ENCODE peak calls at places on chromosomes 6 and 20, in five cellular contexts. K is SHP77 treated with DMSO at 0.1 percent for 48 hours; T is stimulated activated CD4-positive, alpha-beta T cell treated with anti-CD3 and anti-CD28 coated beads, Interleukin-12 subunit alpha, Interleukin-12 subunit beta, amount 100 ng/mL, for 48 hours; Y is activated CD4-positive, alpha-beta T cell treated with anti-CD3 and anti-CD28 coated beads, Interleukin-2, amount 50 U/mL, for 24 hours; S is GM03348. B is an unnamed sample.
A peak's percentile ranks its signal among the peaks of the same experiment; 100 is the strongest.

GRCh38 chr20:34703573-34704176 is 469 bp upstream of the TP53INP2 start:
- DNase-seq in K (no peak), T (no peak), Y (no peak), S (peak; percentile 28), B (no peak)

GRCh38 chr6:132933085-132933484 is 118.7 kb downstream of the RPS12 start:
- DNase-seq in K (no peak), T (no peak), Y (no peak), S (no peak), B (no peak)

GRCh38 chr6:14832427-14832826 is 413.4 kb upstream of the JARID2 start:
- DNase-seq in K (no peak), T (no peak), Y (no peak), S (no peak), B (no peak)

GRCh38 chr6:100382767-100383195 is 81.9 kb downstream of the SIM1 start:
- DNase-seq in K (no peak), T (no peak), Y (no peak), S (no peak), B (no peak)

GRCh38 chr20:50439539-50440453 is 70.4 kb upstream of the PTPN1 start:
- DNase-seq in K (no peak), T (no peak), Y (no peak), S (no peak), B (no peak)

GRCh38 chr6:22041797-22042489 is 254.9 kb downstream of the PRL start:
- DNase-seq in K (no peak), T (no peak), Y (no peak), S (peak; percentile 69), B (no peak)

GRCh38 chr6:123089223-123089622 is 93.2 kb downstream of the CLVS2 start:
- DNase-seq in K (no peak), T (no peak), Y (no peak), S (no peak), B (no peak)

GRCh38 chr6:37783831-37784584 is 35.5 kb upstream of the ZFAND3 start:
- DNase-seq in K (no peak), T (no peak), Y (no peak), S (peak; percentile 74), B (no peak)

GRCh38 chr6:142756215-142756630 is 188.8 kb downstream of the HIVEP2 start:
- DNase-seq in K (no peak), T (no peak), Y (no peak), S (peak; percentile 75), B (no peak)

GRCh38 chr20:51815383-51816076 is 13.2 kb upstream of the SALL4 start:
- DNase-seq in K (no peak), T (no peak), Y (no peak), S (no peak), B (no peak)

GRCh38 chr20:60361761-60362410 is 403.7 kb downstream of the CDH26 start:
- DNase-seq in K (no peak), T (no peak), Y (no peak), S (no peak), B (no peak)

GRCh38 chr6:29626948-29627761 is 5.8 kb downstream of the GABBR1 start:
- DNase-seq in K (no peak), T (no peak), Y (no peak), S (peak; percentile 20), B (no peak)

GRCh38 chr6:148055410-148055809 is 287.2 kb upstream of the SASH1 start:
- DNase-seq in K (no peak), T (no peak), Y (no peak), S (no peak), B (no peak)

GRCh38 chr20:2804921-2805681 is 4.7 kb upstream of the CPXM1 start:
- DNase-seq in K (no peak), T (no peak), Y (no peak), S (peak; percentile 64), B (no peak)

GRCh38 chr20:41095110-41095969 is 42.0 kb upstream of the PLCG1 start:
- DNase-seq in K (peak; percentile 11), T (peak; percentile 6), Y (peak; percentile 42), S (peak; percentile 77), B (no peak)

GRCh38 chr6:33761922-33762629 is 15.4 kb upstream of the IP6K3 start:
- DNase-seq in K (peak; percentile 26), T (peak; percentile 35), Y (peak; percentile 14), S (peak; percentile 75), B (no peak)

GRCh38 chr6:135935951-135936601 is 84.6 kb downstream of the PDE7B start:
- DNase-seq in K (peak; percentile 50), T (no peak), Y (no peak), S (peak; percentile 22), B (no peak)

B was measured in NCI-H1048.